ENCODE peak calls at places on chromosome 2, in six cellular contexts. M is K562, E is HepG2, T is HCT116, I is GM12878, C is SK-N-SH. Y is an unnamed sample.

GRCh38 chr2:145593991-145594702 is 1074.2 kb upstream of the ZEB2 start:
- DNase-seq in T (no peak), I (no peak), M (peak; percentile 27), E (no peak), C (no peak), Y (peak; percentile 3)

GRCh38 chr2:21754164-21754788 is 630.5 kb downstream of the TDRD15 start:
- DNase-seq in E (peak; percentile 10), C (no peak), I (no peak), T (no peak), M (no peak), Y (peak; percentile 1)

GRCh38 chr2:181812106-181812745 is 79.3 kb upstream of the ITPRID2 start:
- DNase-seq in T (no peak), C (no peak), E (no peak), I (no peak), M (no peak), Y (no peak)

GRCh38 chr2:15914981-15915380 is 25.4 kb upstream of the MYCN start:
- DNase-seq in I (no peak), T (no peak), C (no peak), E (no peak), M (no peak), Y (no peak)

GRCh38 chr2:211879323-211879722 is 659.3 kb downstream of the ERBB4 start:
- DNase-seq in T (peak; percentile 2), M (no peak), C (peak; percentile 10), I (no peak), E (no peak), Y (peak; percentile 33)

GRCh38 chr2:127695491-127696472 is 5.5 kb upstream of the SFT2D3 start:
- DNase-seq in E (no peak), M (no peak), T (peak; percentile 27), C (peak; percentile 90), I (no peak), Y (no peak)

GRCh38 chr2:3754280-3754679 is 50.9 kb downstream of the DCDC2C start:
- DNase-seq in C (no peak), E (peak; percentile 8), M (no peak), T (no peak), I (no peak), Y (no peak)

GRCh38 chr2:54013996-54014395 is 43.2 kb upstream of the PSME4 start:
- DNase-seq in E (no peak), T (no peak), M (no peak), I (no peak), C (no peak), Y (no peak)

GRCh38 chr2:25872134-25872533 is 6.2 kb downstream of the ASXL2 start:
- DNase-seq in I (no peak), C (no peak), M (no peak), T (no peak), E (no peak), Y (no peak)

GRCh38 chr2:100832885-100833284 is 12.9 kb downstream of the NPAS2 start:
- DNase-seq in E (no peak), M (no peak), I (no peak), C (no peak), T (no peak), Y (no peak)

GRCh38 chr2:31233741-31234689 is at the start of gene EHD3:
- DNase-seq in C (peak; percentile 98), M (peak; percentile 72), T (no peak), E (peak; percentile 42), I (no peak), Y (peak; percentile 62)

GRCh38 chr2:31232586-31232985 is 1.4 kb upstream of the EHD3 start:
- DNase-seq in T (no peak), C (no peak), M (no peak), I (no peak), E (no peak), Y (no peak)

GRCh38 chr2:31233216-31233615 is 736 bp upstream of the EHD3 start:
- DNase-seq in E (no peak), M (no peak), C (no peak), T (no peak), I (no peak), Y (no peak)

GRCh38 chr2:31230751-31231150 is 3.2 kb upstream of the EHD3 start:
- DNase-seq in C (no peak), I (no peak), M (no peak), T (no peak), E (no peak), Y (no peak)

DNA sequence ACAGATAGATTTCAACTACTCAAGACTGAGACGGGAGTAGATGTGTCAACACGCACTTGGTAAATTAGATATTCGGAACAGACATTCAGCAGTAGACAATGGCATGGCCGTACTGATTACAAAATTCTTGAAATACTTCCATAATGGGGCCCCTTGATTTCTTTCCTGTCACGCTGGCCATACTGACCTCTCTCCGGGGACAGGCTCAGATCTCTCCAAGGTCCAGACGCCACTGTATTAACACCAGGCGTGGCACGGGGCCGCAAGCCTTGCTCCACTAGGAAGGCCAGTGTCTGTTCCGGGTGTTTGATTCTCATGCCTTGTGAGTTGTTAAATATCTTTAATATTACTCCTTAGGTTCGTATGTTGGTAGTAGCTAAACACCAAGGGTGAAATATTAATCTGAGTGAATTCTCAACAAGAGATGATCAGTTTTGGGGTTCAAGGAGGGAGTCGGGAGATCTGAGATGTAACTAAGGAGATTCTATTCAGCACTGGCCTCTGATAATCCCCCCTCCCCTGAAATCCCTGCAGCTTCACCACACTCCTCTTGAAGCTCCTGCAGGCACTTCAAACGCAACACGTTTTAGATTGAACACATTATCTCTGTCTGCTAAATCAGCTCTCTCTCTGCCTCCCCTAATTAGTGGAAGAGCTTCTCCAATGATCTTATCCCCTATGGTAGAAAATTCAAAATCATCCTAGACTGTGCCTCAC is 2.2 kb upstream of the EHD3 start:
- DNase-seq in I (no peak), E (no peak), M (no peak), C (no peak), T (no peak), Y (no peak)
- TF ChIP-seq JUND in I (no peak), E (no peak), M (no peak), C (no peak), T (no peak), Y (no peak)

DNA sequence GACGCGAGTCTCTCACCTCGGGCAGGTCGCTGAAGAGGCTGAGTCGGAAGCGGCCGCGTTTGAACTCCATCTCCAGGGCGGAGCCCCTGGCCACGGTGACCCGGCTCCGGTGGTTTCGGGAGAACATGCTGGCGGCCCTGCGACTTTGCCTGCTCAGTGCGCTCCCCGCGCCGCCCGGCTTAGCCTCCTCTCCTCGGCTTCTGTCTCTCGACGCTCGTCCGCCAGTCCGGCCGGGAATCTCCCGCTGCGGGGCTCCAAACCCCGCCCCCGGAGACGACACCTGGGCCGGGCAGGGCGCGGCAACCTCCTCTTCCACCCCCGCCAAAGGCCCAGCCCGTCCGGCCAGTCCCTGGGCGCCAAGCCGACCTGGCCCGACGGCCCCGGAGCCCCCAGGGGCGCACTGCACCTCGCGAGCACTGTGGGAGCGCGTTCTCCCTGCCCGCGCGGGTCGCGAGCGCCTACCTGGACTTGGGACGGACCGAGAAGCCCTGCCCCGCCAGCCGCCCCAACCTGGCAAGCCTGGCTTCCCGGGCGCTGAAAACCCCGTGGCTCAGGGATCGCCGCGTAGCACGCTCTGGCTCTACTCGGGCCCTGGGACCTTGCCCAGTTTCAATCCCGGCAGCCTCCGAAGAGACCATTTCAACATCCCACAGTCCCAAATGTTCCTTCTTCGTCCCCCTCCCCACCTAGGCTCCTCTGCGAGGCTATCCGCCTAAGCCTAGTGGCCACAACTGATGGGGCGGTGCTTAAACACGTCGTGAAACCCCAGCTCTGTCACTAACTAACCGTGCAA is at the start of gene RTKN:
- DNase-seq in M (no peak), C (no peak), E (peak; percentile 96), T (peak; percentile 82), I (no peak), Y (peak; percentile 77)
- TF ChIP-seq JUND in M (no peak), C (no peak), E (peak; percentile 39), T (no peak), I (no peak), Y (no peak)

GRCh38 chr2:69993048-69993565 is 31.7 kb upstream of the ASPRV1 start:
- DNase-seq in M (no peak), I (no peak), E (no peak), T (no peak), C (no peak), Y (no peak)

GRCh38 chr2:69993708-69994107 is 32.3 kb upstream of the ASPRV1 start:
- DNase-seq in T (no peak), C (no peak), M (no peak), E (no peak), I (no peak), Y (no peak)

GRCh38 chr2:69994166-69994565 is 32.7 kb upstream of the ASPRV1 start:
- DNase-seq in C (no peak), E (no peak), I (no peak), M (no peak), T (no peak), Y (no peak)

GRCh38 chr2:69989422-69990128 is 28.1 kb upstream of the ASPRV1 start:
- DNase-seq in I (no peak), M (no peak), C (no peak), T (no peak), E (no peak), Y (no peak)

DNA sequence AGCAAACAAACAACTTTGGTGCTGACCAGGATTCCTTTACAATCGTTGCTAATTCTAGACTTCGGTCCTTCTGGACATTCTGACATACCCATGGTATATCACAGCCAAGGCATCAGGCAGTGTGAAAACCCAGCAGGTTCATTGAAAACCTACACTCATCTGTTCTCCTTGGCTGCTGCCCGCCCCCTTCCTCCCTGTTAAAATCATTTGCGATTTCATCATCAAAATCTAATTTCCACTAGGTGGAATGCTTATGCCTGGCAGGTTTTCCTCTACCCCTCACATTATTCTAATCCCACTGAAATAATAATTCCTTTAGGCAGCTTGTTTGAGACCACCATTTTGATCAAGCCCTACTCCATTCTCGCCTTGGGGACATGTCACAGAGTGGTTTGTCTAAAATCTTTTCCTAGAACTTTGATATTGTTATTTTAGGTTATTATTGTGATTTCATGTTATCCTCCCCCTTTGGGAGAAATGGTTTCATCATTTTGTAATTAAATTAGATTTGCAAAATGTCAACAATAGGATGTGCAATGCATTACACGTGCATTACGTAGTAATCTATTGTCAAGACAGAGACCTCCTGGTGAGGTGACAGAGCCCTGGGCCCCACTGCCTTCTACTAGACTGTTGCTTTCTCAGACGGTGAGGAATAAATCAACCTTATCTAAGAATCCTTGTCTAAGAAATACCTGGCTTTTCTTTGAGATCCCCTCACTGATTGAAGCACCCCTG is 31.0 kb upstream of the ASPRV1 start:
- DNase-seq in I (no peak), M (no peak), C (no peak), E (no peak), T (no peak), Y (no peak)
- TF ChIP-seq JUND in I (no peak), M (no peak), C (no peak), E (no peak), T (no peak), Y (no peak)

GRCh38 chr2:123207245-123207644 is 817.8 kb upstream of the CNTNAP5 start:
- DNase-seq in T (no peak), I (no peak), C (no peak), E (no peak), M (no peak), Y (no peak)
- TF ChIP-seq JUND in T (no peak), I (no peak), C (no peak), E (no peak), M (no peak), Y (no peak)

Y was measured in T47D.